ENCODE peak calls at places on chromosomes 7 and 10, in five cellular contexts. G is stimulated activated CD4-positive, alpha-beta T cell treated with anti-CD3 and anti-CD28 coated beads, TNF-alpha, amount 100 ng/mL, for 24 hours; E is activated T-helper 1 cell treated with Interleukin-2 at 50 U/mL for 16 hours; A is stromal cell of bone marrow; I is T-helper 9 cell. R is an unnamed sample.

GRCh38 chr7:149559711-149560110 is 62.1 kb upstream of the ZNF746 start:
- DNase-seq in G (no peak), I (no peak), A (peak), E (no peak), R (no peak)

GRCh38 chr7:522071-522937 is 2.7 kb upstream of the PDGFA start:
- DNase-seq in I (no peak), E (no peak), G (no peak), A (no peak), R (peak)

GRCh38 chr10:54758791-54759190 is 42.2 kb downstream of the PCDH15 start:
- DNase-seq in E (no peak), I (no peak), G (no peak), A (no peak), R (no peak)

GRCh38 chr7:3760696-3761095 is 459.6 kb downstream of the SDK1 start:
- DNase-seq in E (no peak), A (no peak), I (no peak), G (no peak), R (no peak)

GRCh38 chr10:64486149-64486548 is 964.9 kb downstream of the REEP3 start:
- DNase-seq in I (no peak), A (peak), E (no peak), G (no peak), R (no peak)

GRCh38 chr10:78258303-78259030 is 224.8 kb downstream of the RPS24 start:
- DNase-seq in A (no peak), E (no peak), I (no peak), G (no peak), R (no peak)

GRCh38 chr10:5971886-5972285 is 5.5 kb downstream of the IL15RA start:
- DNase-seq in E (no peak), I (no peak), G (no peak), A (no peak), R (no peak)

GRCh38 chr10:99523251-99523773 is 9.4 kb upstream of the NKX2-3 start:
- DNase-seq in G (no peak), I (no peak), E (no peak), A (no peak), R (peak)

GRCh38 chr7:156984209-156984891 is 26.1 kb downstream of the MNX1 start:
- DNase-seq in I (no peak), A (peak), G (no peak), E (no peak), R (no peak)

GRCh38 chr7:128872394-128872824 is 9.8 kb downstream of the ATP6V1F start:
- DNase-seq in E (no peak), I (no peak), G (no peak), A (no peak), R (no peak)

GRCh38 chr10:29559996-29560395 is 74.8 kb downstream of the SVIL start:
- DNase-seq in G (no peak), I (no peak), A (no peak), E (no peak), R (no peak)

GRCh38 chr10:18666810-18667209 is 7.6 kb downstream of the ARL5B start:
- DNase-seq in I (no peak), G (no peak), A (no peak), E (no peak), R (no peak)

GRCh38 chr7:33982425-33982786 is 77.1 kb downstream of the BMPER start:
- DNase-seq in E (no peak), I (no peak), G (no peak), A (peak), R (no peak)

GRCh38 chr7:43199761-43200160 is 87.3 kb downstream of the HECW1 start:
- DNase-seq in E (no peak), I (no peak), G (no peak), A (no peak), R (no peak)

GRCh38 chr7:158869876-158870275 is 13.5 kb downstream of the DYNC2I1 start:
- DNase-seq in E (no peak), G (no peak), A (no peak), I (no peak), R (no peak)

GRCh38 chr10:5488272-5489161 is 10.9 kb downstream of the CALML5 start:
- DNase-seq in G (no peak), I (no peak), A (no peak), E (no peak), R (no peak)

GRCh38 chr10:130814610-130815009 is 496.9 kb downstream of the TCERG1L start:
- DNase-seq in G (no peak), A (no peak), E (no peak), I (no peak), R (no peak)

GRCh38 chr10:6221971-6222751 is 19.4 kb downstream of the PFKFB3 start:
- DNase-seq in I (no peak), E (no peak), A (no peak), G (no peak), R (no peak)

GRCh38 chr10:77299257-77299656 is 338.4 kb downstream of the KCNMA1 start:
- DNase-seq in I (no peak), E (no peak), G (no peak), A (no peak), R (no peak)

GRCh38 chr10:131811239-131812011 is 89.4 kb upstream of the PPP2R2D start:
- DNase-seq in I (no peak), E (no peak), A (no peak), G (no peak), R (no peak)

R was measured in retina.